ENCODE peak calls at places on chromosomes 16 and 17, in ten cellular contexts. L is GM19239; X is NCI-H774; Q is ureter; D is AG04449; H is CD8-positive, alpha-beta T cell; F is frontal cortex; U is HFF-Myc; I is mucosa of descending colon; W is NCI-H460. Y is an unnamed sample.

GRCh38 chr17:80793851-80794267 is 197.8 kb upstream of the CHMP6 start:
- DNase-seq in L (no peak), X (no peak), Q (no peak), D (no peak), H (no peak), F (no peak), U (no peak), I (no peak), W (no peak), Y (no peak)

GRCh38 chr17:50841277-50841948 is 6.0 kb downstream of the WFIKKN2 start:
- DNase-seq in L (no peak), X (no peak), Q (no peak), D (no peak), H (peak; percentile 38), F (no peak), U (no peak), I (no peak), W (no peak), Y (no peak)

GRCh38 chr16:67342616-67343015 is 16.0 kb downstream of the LRRC36 start:
- DNase-seq in L (no peak), X (no peak), Q (no peak), D (no peak), H (no peak), F (no peak), U (no peak), I (no peak), W (no peak), Y (no peak)

GRCh38 chr16:17177242-17177967 is 293.4 kb downstream of the XYLT1 start:
- DNase-seq in L (no peak), X (no peak), Q (no peak), D (peak; percentile 23), H (no peak), F (no peak), U (no peak), I (no peak), W (no peak), Y (no peak)

GRCh38 chr16:29702307-29702706 is 23.3 kb downstream of the QPRT start:
- DNase-seq in L (no peak), X (no peak), Q (no peak), D (no peak), H (no peak), F (no peak), U (no peak), I (no peak), W (no peak), Y (peak; percentile 32)

GRCh38 chr17:28646039-28646754 is 1.2 kb upstream of the BLTP2 start:
- DNase-seq in L (no peak), X (no peak), Q (no peak), D (no peak), H (no peak), F (no peak), U (no peak), I (no peak), W (peak; percentile 84), Y (peak; percentile 29)

GRCh38 chr16:75024591-75024990 is 25.8 kb downstream of the ZNRF1 start:
- DNase-seq in L (no peak), X (no peak), Q (no peak), D (no peak), H (no peak), F (no peak), U (no peak), I (no peak), W (no peak), Y (no peak)

GRCh38 chr16:30027588-30028437 is 3.3 kb downstream of the TLCD3B start:
- DNase-seq in L (no peak), X (no peak), Q (no peak), D (no peak), H (no peak), F (no peak), U (no peak), I (no peak), W (no peak), Y (no peak)

GRCh38 chr17:15659663-15660062 is 24.4 kb downstream of the TRIM16 start:
- DNase-seq in L (no peak), X (no peak), Q (no peak), D (no peak), H (no peak), F (no peak), U (no peak), I (no peak), W (no peak), Y (no peak)

GRCh38 chr17:39975801-39976200 is 4.8 kb upstream of the PSMD3 start:
- DNase-seq in L (no peak), X (no peak), Q (no peak), D (no peak), H (no peak), F (no peak), U (no peak), I (no peak), W (no peak), Y (no peak)

GRCh38 chr17:77089118-77089477 is 51.7 kb upstream of the SEC14L1 start:
- DNase-seq in L (no peak), X (no peak), Q (no peak), D (no peak), H (no peak), F (no peak), U (no peak), I (peak; percentile 11), W (no peak), Y (no peak)

GRCh38 chr16:71709231-71709781 is 15.2 kb downstream of the PHLPP2 start:
- DNase-seq in L (no peak), X (no peak), Q (no peak), D (peak; percentile 24), H (no peak), F (no peak), U (no peak), I (no peak), W (no peak), Y (no peak)

GRCh38 chr16:84391151-84391873 is 23.0 kb downstream of the ATP2C2 start:
- DNase-seq in L (no peak), X (no peak), Q (no peak), D (no peak), H (no peak), F (no peak), U (no peak), I (no peak), W (no peak), Y (no peak)

GRCh38 chr16:49015189-49015540 is 266.5 kb downstream of the CBLN1 start:
- DNase-seq in L (no peak), X (no peak), Q (no peak), D (no peak), H (no peak), F (no peak), U (no peak), I (no peak), W (no peak), Y (no peak)

GRCh38 chr17:83180996-83181481 is 101.6 kb downstream of the METRNL start:
- DNase-seq in L (no peak), X (no peak), Q (peak; percentile 39), D (no peak), H (peak; percentile 43), F (no peak), U (no peak), I (no peak), W (no peak), Y (no peak)

GRCh38 chr16:27712251-27712711 is 162.3 kb downstream of the KATNIP start:
- DNase-seq in L (no peak), X (no peak), Q (no peak), D (no peak), H (no peak), F (no peak), U (no peak), I (no peak), W (no peak), Y (no peak)

GRCh38 chr16:84547539-84548058 is 43.1 kb upstream of the MEAK7 start:
- DNase-seq in L (no peak), X (no peak), Q (no peak), D (no peak), H (no peak), F (no peak), U (no peak), I (no peak), W (no peak), Y (no peak)

GRCh38 chr16:56892705-56893104 is 27.7 kb downstream of the SLC12A3 start:
- DNase-seq in L (no peak), X (no peak), Q (no peak), D (no peak), H (no peak), F (no peak), U (no peak), I (no peak), W (no peak), Y (no peak)

GRCh38 chr17:47686661-47687327 is 7.2 kb upstream of the TBKBP1 start:
- DNase-seq in L (no peak), X (no peak), Q (no peak), D (no peak), H (no peak), F (no peak), U (no peak), I (no peak), W (no peak), Y (no peak)

GRCh38 chr17:17062356-17062755 is 20.1 kb downstream of the MPRIP start:
- DNase-seq in L (no peak), X (no peak), Q (no peak), D (no peak), H (no peak), F (no peak), U (no peak), I (no peak), W (no peak), Y (no peak)

GRCh38 chr16:52816993-52817392 is 235.7 kb downstream of the CHD9NB start:
- DNase-seq in L (no peak), X (no peak), Q (no peak), D (no peak), H (no peak), F (no peak), U (no peak), I (no peak), W (no peak), Y (no peak)

GRCh38 chr16:8905168-8905762 is 23.1 kb downstream of the LITAFD start:
- DNase-seq in L (no peak), X (no peak), Q (no peak), D (no peak), H (no peak), F (no peak), U (no peak), I (no peak), W (peak; percentile 22), Y (no peak)

GRCh38 chr16:69406780-69407331 is 17.6 kb upstream of the CYB5B start:
- DNase-seq in L (no peak), X (no peak), Q (no peak), D (no peak), H (no peak), F (no peak), U (no peak), I (no peak), W (no peak), Y (no peak)

GRCh38 chr17:36999475-36999874 is 50.7 kb downstream of the AATF start:
- DNase-seq in L (no peak), X (no peak), Q (no peak), D (no peak), H (no peak), F (no peak), U (no peak), I (no peak), W (no peak), Y (no peak)

GRCh38 chr16:77584205-77584859 is 138.0 kb upstream of the NUDT7 start:
- DNase-seq in L (peak; percentile 12), X (peak; percentile 19), Q (peak; percentile 55), D (peak; percentile 29), H (peak; percentile 57), F (peak; percentile 6), U (peak; percentile 33), I (no peak), W (peak; percentile 42), Y (peak; percentile 37)

GRCh38 chr17:27503636-27504035 is 47.4 kb downstream of the KSR1 start:
- DNase-seq in L (no peak), X (no peak), Q (no peak), D (no peak), H (no peak), F (no peak), U (no peak), I (no peak), W (no peak), Y (no peak)

GRCh38 chr16:84141143-84141670 is 3.8 kb downstream of the HSDL1 start:
- DNase-seq in L (no peak), X (no peak), Q (no peak), D (no peak), H (no peak), F (no peak), U (no peak), I (no peak), W (no peak), Y (no peak)

GRCh38 chr17:1590031-1590746 is 27.6 kb upstream of the PITPNA start:
- DNase-seq in L (no peak), X (no peak), Q (peak; percentile 78), D (peak; percentile 24), H (no peak), F (no peak), U (peak; percentile 55), I (peak; percentile 76), W (peak; percentile 64), Y (peak; percentile 33)